ENCODE peak calls at places on chromosomes 12 and 14, in four cellular contexts. A is mammary epithelial cell, H is fibroblast of lung, C is fibroblast of mammary gland. I is an unnamed sample.

GRCh38 chr14:20262642-20263128 is 23.6 kb downstream of the OR11H4 start:
- DNase-seq in A (peak), H (peak), C (peak), I (peak)

GRCh38 chr14:73245401-73246325 is 8.4 kb downstream of the PAPLN start:
- DNase-seq in C (peak), A (peak), H (no peak), I (no peak)

GRCh38 chr12:117749431-117749830 is 219.4 kb downstream of the KSR2 start:
- DNase-seq in C (no peak), A (no peak), H (no peak), I (no peak)

GRCh38 chr14:104895786-104896642 is 28.7 kb upstream of the PLD4 start:
- DNase-seq in A (no peak), H (no peak), C (no peak), I (no peak)

GRCh38 chr12:49560695-49561094 is 7.2 kb downstream of the MCRS1 start:
- DNase-seq in H (no peak), A (no peak), C (no peak), I (no peak)

GRCh38 chr12:14886271-14886670 is 617 bp upstream of the MGP start:
- DNase-seq in C (no peak), A (peak), H (no peak), I (no peak)

GRCh38 chr12:108322998-108323397 is 16.1 kb downstream of the CMKLR1 start:
- DNase-seq in H (no peak), C (no peak), A (no peak), I (no peak)

GRCh38 chr12:118102070-118102469 is 1.7 kb downstream of the VSIG10 start:
- DNase-seq in H (no peak), C (no peak), A (peak), I (no peak)

GRCh38 chr14:90900712-90901111 is 84.5 kb upstream of the TTC7B start:
- DNase-seq in H (peak), A (no peak), C (peak), I (no peak)

GRCh38 chr14:100096656-100097055 is 31.4 kb downstream of the EVL start:
- DNase-seq in A (peak), C (peak), H (peak), I (no peak)

GRCh38 chr12:46788247-46788887 is 37.4 kb downstream of the SLC38A4 start:
- DNase-seq in A (peak), H (peak), C (peak), I (no peak)

DNA sequence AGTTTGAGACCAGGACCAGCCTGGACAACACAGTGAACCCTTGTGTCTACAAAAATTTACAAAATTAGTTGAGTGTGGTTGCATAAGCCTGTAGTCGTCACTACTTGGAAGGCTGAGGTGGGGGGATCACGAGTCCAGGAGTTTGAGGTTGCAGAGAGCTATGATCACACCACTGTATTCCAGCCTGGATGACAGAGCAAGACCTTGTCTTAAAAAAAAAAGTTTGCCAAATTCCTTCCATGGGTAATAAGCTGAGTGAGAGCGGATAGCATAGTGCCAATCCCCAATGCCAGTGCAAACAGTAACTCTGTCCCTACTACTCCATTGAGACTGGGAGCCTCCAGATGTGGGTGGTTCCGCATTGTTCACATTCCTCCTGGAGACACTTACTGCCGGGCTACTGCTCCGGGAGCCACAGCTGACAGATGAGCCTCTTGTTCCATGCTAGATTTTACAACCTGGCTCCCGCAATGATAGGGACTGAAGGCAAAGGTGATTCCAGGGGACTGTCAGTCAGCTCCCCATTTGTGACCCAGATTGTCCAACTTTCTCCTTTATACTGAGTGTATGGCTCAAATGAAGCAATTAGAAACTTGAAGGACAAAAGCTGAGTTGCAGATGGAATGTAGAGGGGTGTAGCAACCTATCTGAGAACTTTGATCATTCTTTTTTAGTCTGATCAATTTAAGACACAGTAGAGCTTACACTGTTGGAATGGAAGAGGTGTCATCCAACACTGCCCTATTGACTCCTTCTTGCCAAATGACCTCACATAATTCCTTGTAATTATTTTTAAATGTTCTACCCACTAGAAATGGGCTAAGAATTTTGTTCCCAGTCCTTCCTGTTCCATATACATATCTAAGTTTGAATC is 13.4 kb upstream of the FRMD6 start:
- DNase-seq in C (peak), H (no peak), A (no peak), I (no peak)
- TF ChIP-seq CTCF in C (no peak), H (no peak), A (no peak), I (no peak)

GRCh38 chr14:76827696-76828301 is 1.6 kb downstream of the LRRC74A start:
- DNase-seq in C (no peak), A (no peak), H (no peak), I (no peak)
- H3K4me3 ChIP-seq in C (no peak), A (peak), H (peak), I (peak)

DNA sequence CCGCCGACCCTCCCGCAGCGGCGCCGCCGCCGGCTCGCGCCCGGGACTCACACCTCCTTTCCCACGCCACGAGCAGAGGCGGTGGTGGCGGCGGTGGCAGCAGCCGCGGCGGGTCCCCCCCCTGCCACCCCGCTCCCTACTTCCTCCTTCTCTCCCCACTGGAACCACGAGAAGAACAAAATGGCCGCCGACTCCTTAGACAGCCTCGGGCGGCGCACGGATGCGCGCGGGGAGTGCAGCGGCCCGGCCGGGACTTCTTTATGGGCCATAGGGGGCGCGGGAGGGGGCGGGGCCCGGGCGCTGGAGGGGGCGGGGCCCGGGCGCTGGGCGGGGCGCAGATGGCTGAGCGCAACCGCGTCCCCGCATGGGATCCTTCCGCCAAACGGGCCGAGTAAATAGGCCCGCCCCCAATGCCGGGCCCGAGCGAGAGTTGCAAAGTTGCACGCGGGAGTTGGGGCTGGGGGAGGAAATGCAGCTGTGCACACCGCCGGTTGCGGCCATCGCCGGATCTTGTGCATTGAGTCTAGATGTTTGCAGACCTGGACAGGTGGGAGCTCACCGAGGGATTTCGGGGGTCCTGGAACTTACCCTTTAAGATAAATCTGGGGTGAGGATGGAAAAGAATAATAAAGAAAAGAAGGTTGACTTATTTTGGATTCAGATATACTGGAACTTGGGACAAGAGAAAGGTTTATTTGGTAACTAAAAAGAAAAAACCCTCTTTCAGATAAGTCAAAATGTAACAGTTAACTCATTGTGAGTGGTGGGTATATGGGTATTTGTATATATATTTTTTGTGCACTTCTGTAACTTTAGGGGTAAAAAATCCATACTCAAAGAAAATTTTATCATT is at the start of gene PPP1CC:
- DNase-seq in H (peak), C (peak), A (peak), I (peak)
- TF ChIP-seq CTCF in H (no peak), C (no peak), A (no peak), I (no peak)

DNA sequence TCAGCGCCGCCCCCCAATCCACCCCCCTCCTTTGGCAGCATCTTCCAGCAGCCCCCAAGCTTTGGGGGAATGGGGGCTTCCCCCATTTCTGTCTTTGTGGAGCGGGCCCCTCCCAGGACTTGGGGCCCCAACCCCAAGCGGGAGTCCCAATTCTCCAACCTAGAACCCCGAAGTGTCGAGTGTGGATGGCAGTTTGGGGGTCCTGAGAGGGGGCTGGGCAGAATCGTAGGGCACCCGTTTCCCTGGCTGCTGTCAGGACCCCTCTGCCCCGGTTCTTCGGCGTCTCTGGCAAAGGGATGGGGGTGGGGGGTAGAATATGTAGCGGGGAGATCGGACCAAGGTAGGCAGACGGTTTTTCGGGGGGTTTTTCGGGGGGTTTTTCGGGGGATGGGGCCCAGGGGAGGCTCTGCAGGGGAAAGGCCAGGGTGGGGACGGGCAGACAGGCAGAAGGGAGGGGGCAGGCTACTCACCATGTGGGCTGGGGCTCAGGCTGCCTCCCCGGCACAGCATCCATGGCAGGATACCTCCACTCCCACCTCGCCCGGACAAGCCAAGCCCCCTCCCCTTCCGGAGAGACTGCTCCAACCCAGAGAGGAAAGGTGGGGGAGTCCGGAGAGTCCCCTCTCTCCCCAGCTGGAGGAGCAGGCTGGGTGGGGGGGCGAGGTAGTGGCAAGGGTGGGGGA is 739 bp downstream of the JPH4 start:
- DNase-seq in C (no peak), H (no peak), A (no peak), I (no peak)
- H3K4me3 ChIP-seq in C (no peak), H (no peak), A (no peak), I (no peak)

DNA sequence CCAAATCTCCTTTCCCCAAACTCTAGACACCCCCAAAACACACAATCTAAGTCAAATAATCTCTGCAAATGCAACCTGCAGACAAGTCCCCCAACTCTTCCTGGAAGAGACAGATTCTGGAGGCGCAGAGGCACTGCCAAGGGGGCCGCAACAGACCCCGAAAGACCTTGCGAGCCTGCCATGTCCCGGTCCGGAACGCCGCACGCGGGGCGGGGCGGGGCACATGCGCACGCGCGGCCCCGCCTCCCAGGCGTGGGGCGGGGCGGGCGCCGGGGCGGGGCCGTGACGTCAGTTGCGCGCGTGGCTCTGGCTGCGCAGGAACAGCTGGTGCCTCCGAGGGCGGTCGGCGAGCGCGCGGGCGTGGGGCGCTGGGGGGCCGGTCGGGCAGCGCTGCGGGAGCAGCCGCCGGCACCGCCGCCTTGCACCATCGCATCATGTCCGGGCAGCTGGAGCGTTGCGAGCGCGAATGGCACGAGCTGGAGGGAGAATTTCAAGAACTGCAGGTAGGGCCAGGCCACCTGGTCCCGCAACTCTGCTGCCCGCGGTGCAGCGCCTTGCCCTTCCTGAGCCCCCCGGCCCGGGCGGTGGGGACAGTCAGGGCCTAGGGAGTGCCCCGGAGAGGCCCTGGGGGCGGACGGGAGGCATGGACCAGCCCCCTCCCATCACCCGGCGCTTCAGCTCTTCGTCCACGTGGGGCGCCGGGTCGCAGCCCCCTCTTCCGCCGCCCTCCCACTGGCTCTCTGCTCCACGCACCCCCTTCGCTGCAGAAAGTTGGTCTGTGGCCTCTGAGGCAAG is at the start of gene TMEM120B:
- DNase-seq in C (peak), A (peak), H (peak), I (no peak)
- TF ChIP-seq CTCF in C (no peak), A (no peak), H (no peak), I (no peak)

DNA sequence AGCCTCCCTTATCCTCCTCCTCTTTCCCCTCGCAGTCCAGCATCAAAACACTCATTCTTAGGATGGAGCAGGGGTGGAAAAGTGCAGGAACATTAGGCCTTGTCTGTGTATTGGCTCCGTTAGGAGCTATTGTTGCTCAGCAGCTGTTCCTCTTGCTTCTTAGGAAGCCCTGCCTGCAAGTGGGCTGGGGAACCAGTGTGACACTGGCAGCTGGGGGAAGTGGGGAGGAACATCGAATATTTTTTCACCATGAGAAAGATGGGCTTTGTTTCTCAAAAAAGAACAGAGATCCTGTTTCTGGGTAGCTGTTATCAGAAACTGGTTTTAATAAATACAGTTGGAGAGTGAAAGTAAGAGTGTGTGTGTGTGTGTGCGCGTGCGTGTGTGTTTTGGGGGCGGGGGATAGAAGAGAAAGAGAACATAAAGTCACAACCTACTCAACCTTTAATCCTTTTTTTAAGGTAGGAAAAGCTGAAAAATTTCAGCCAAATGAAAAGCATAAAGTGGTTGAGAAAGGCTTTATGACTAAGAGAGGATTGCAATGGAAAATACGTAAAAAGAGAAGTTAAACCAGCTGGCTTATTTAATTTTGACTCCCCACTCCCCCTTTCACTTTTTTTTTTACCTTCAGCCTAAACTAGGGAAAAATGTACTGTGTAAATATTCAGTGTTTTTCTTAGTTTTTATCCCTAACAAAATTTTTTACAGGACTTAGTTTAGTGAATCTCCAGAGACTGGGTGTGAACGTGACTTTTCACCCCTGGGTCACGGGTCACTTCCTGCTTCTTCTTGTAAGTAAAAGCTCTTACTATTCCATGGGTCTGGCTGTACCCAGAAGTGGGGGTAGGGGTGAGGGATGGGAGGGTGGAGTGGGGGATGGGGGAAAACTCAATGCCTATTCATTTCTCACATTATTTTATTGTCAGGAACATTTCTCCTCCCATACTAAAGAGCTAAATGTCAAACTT is 197.1 kb upstream of the PLEKHG7 start:
- DNase-seq in H (peak), C (peak), A (no peak), I (no peak)
- H3K4me3 ChIP-seq in H (peak), C (no peak), A (no peak), I (no peak)

DNA sequence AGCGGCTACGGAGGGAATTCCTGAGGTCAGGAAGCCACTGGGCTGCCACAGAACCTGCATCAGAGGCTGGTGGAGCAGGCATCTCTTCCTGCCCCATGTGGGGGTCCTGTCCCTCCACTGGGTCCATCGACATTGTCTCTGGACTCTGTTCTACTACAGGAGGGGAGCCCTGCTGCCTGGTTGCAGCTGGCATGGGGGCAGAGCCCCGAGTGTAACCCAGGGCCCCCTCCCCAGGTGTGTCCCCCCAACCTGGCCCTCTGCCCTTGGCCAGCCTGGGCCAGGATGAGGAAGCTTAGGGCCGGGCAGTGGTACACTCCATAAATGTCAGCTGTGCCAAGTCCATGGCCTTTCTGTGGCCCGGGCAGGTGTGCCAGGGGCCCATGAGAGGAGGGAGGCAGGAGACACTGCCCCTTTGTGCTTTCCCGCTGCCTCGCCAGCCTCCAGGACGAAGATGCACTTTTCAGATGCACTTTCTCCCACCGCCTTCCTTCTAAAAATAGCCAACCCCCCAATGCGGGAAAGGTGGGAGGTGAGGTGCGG is 4.0 kb upstream of the EXOC3L4 start:
- DNase-seq in C (no peak), H (no peak), A (no peak), I (no peak)
- TF ChIP-seq CTCF in C (no peak), H (no peak), A (no peak), I (no peak)